ENCODE peak calls at places on chromosomes 1 and 21, in four cellular contexts. One of them, this sample, is unnamed.

GRCh38 chr1:150165622-150166612 is 16.2 kb downstream of the PLEKHO1 start:
- DNase-seq in HCT116: peak; percentile 18
- DNase-seq in NB4: peak; percentile 67
- DNase-seq in gastrocnemius medialis: no peak
- DNase-seq in this sample: peak; percentile 50

GRCh38 chr1:43315481-43315880 is 14.7 kb downstream of the TIE1 start:
- DNase-seq in gastrocnemius medialis: no peak
- DNase-seq in HCT116: no peak
- DNase-seq in NB4: no peak
- DNase-seq in this sample: no peak

GRCh38 chr1:155038602-155039307 is 5.1 kb downstream of the DCST1 start:
- DNase-seq in NB4: no peak
- DNase-seq in HCT116: no peak
- DNase-seq in gastrocnemius medialis: peak; percentile 45
- DNase-seq in this sample: no peak

GRCh38 chr1:12539705-12540579 is 78.1 kb downstream of the DHRS3 start:
- DNase-seq in gastrocnemius medialis: peak; percentile 77
- DNase-seq in NB4: peak; percentile 49
- DNase-seq in HCT116: peak; percentile 83
- DNase-seq in this sample: no peak

GRCh38 chr1:23614128-23614660 is 54.9 kb upstream of the ID3 start:
- DNase-seq in NB4: no peak
- DNase-seq in HCT116: no peak
- DNase-seq in gastrocnemius medialis: no peak
- DNase-seq in this sample: no peak

GRCh38 chr1:25687221-25688017 is 70.8 kb downstream of the MAN1C1 start:
- DNase-seq in NB4: no peak
- DNase-seq in gastrocnemius medialis: no peak
- DNase-seq in HCT116: no peak
- DNase-seq in this sample: no peak

GRCh38 chr1:27382950-27383627 is at the start of gene CD164L2:
- DNase-seq in gastrocnemius medialis: no peak
- DNase-seq in NB4: no peak
- DNase-seq in HCT116: no peak
- DNase-seq in this sample: peak; percentile 57

GRCh38 chr1:151831605-151832004 is at the start of gene RORC:
- DNase-seq in HCT116: no peak
- DNase-seq in NB4: no peak
- DNase-seq in gastrocnemius medialis: peak; percentile 89
- DNase-seq in this sample: no peak

GRCh38 chr1:166691476-166691875 is 147.8 kb upstream of the POGK start:
- DNase-seq in NB4: peak; percentile 4
- DNase-seq in HCT116: no peak
- DNase-seq in gastrocnemius medialis: no peak
- DNase-seq in this sample: no peak

GRCh38 chr1:243723458-243724043 is 126.5 kb downstream of the AKT3 start:
- DNase-seq in NB4: peak; percentile 16
- DNase-seq in HCT116: no peak
- DNase-seq in gastrocnemius medialis: no peak
- DNase-seq in this sample: no peak

GRCh38 chr1:13702425-13703127 is 2.6 kb downstream of the PRDM2 start:
- DNase-seq in gastrocnemius medialis: no peak
- DNase-seq in HCT116: no peak
- DNase-seq in NB4: no peak
- DNase-seq in this sample: no peak

GRCh38 chr1:33735624-33736023 is 128.3 kb upstream of the HMGB4 start:
- DNase-seq in HCT116: peak; percentile 1
- DNase-seq in NB4: no peak
- DNase-seq in gastrocnemius medialis: no peak
- DNase-seq in this sample: no peak

GRCh38 chr1:212514056-212514614 is 81.4 kb downstream of the NENF start:
- DNase-seq in NB4: no peak
- DNase-seq in HCT116: peak; percentile 78
- DNase-seq in gastrocnemius medialis: no peak
- DNase-seq in this sample: no peak

GRCh38 chr1:206430031-206430983 is 40.0 kb upstream of the IKBKE start:
- DNase-seq in HCT116: no peak
- DNase-seq in NB4: no peak
- DNase-seq in gastrocnemius medialis: no peak
- DNase-seq in this sample: no peak

GRCh38 chr21:23574932-23575331 is 2032.3 kb downstream of the MRPL39 start:
- DNase-seq in gastrocnemius medialis: no peak
- DNase-seq in HCT116: no peak
- DNase-seq in NB4: no peak
- DNase-seq in this sample: no peak

GRCh38 chr1:111776397-111776796 is 20.7 kb downstream of the DDX20 start:
- DNase-seq in gastrocnemius medialis: no peak
- DNase-seq in NB4: no peak
- DNase-seq in HCT116: no peak
- DNase-seq in this sample: no peak

GRCh38 chr21:17527240-17527639 is 14.4 kb downstream of the CXADR start:
- DNase-seq in gastrocnemius medialis: no peak
- DNase-seq in NB4: no peak
- DNase-seq in HCT116: no peak
- DNase-seq in this sample: no peak

GRCh38 chr1:70887936-70888335 is 159.7 kb downstream of the PTGER3 start:
- DNase-seq in gastrocnemius medialis: no peak
- DNase-seq in HCT116: no peak
- DNase-seq in NB4: no peak
- DNase-seq in this sample: peak; percentile 5

GRCh38 chr21:34120867-34121266 is 47.5 kb downstream of the MRPS6 start:
- DNase-seq in NB4: no peak
- DNase-seq in gastrocnemius medialis: no peak
- DNase-seq in HCT116: no peak
- DNase-seq in this sample: no peak

GRCh38 chr1:17089496-17089895 is 29.8 kb downstream of the PADI2 start:
- DNase-seq in gastrocnemius medialis: no peak
- DNase-seq in HCT116: no peak
- DNase-seq in NB4: no peak
- DNase-seq in this sample: no peak

GRCh38 chr1:31901838-31902508 is 36.2 kb downstream of the PTP4A2 start:
- DNase-seq in NB4: no peak
- DNase-seq in gastrocnemius medialis: no peak
- DNase-seq in HCT116: no peak
- DNase-seq in this sample: no peak

GRCh38 chr1:14924012-14924452 is 229.5 kb upstream of the TMEM51 start:
- DNase-seq in NB4: peak; percentile 30
- DNase-seq in HCT116: peak; percentile 6
- DNase-seq in gastrocnemius medialis: no peak
- DNase-seq in this sample: peak; percentile 17

GRCh38 chr1:17924578-17924977 is 169.4 kb downstream of the ACTL8 start:
- DNase-seq in HCT116: no peak
- DNase-seq in NB4: no peak
- DNase-seq in gastrocnemius medialis: no peak
- DNase-seq in this sample: no peak

GRCh38 chr1:57252597-57253306 is 171.1 kb downstream of the DAB1 start:
- DNase-seq in HCT116: no peak
- DNase-seq in NB4: no peak
- DNase-seq in gastrocnemius medialis: no peak
- DNase-seq in this sample: no peak

GRCh38 chr1:50271968-50272578 is 151.2 kb downstream of the DMRTA2 start:
- DNase-seq in NB4: peak; percentile 31
- DNase-seq in HCT116: peak; percentile 4
- DNase-seq in gastrocnemius medialis: no peak
- DNase-seq in this sample: peak; percentile 8

GRCh38 chr1:166721145-166721544 is 118.1 kb upstream of the POGK start:
- DNase-seq in gastrocnemius medialis: no peak
- DNase-seq in HCT116: peak; percentile 10
- DNase-seq in NB4: peak; percentile 4
- DNase-seq in this sample: peak; percentile 43

GRCh38 chr1:54543729-54544496 is 4.1 kb upstream of the ACOT11 start:
- DNase-seq in HCT116: no peak
- DNase-seq in NB4: peak; percentile 74
- DNase-seq in gastrocnemius medialis: no peak
- DNase-seq in this sample: no peak

DNA sequence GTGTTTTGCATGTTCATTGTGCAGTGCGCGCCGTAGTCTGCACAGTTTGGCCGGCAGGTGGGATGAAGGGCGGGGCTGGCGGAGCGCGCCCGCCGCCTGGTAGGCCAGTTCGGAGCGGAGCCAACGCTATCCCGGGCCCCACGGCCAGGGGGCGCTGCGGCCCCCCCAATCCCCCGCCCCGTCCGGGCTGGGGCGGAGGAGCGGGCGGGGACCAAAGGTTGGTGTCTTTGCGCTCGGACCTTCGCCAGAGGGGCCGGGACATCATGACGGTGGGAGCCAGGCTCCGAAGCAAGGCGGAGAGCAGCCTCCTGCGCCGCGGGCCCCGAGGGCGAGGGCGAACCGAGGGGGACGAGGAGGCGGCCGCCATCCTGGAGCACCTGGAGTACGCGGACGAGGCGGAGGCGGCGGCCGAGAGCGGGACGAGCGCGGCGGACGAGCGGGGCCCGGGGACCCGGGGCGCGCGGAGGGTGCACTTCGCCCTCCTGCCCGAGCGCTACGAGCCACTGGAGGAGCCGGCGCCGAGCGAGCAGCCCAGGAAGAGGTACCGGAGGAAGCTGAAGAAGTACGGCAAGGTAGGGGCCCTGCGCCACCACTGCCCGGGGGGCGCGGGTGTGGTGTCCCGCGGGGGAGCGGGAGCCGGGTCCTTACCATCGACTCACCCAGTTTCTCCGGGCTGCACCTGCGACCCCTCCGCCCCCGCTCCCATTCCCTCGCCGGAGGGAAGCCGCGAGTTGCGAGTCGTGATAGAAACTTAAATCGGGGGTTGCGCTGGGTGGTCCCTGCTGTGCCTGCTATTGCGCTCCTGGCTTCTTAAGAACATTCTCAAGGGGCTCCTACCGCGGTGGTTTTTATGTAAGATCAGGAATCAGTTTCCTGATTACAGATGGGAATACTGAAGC is at the start of gene C1orf115:
- DNase-seq in HCT116: peak; percentile 71
- DNase-seq in gastrocnemius medialis: peak; percentile 22
- DNase-seq in NB4: peak; percentile 25
- DNase-seq in this sample: peak; percentile 64
- TF ChIP-seq POLR2A in HCT116: peak; percentile 53
- TF ChIP-seq POLR2A in gastrocnemius medialis: no peak
- TF ChIP-seq POLR2A in NB4: no peak
- TF ChIP-seq POLR2A in this sample: no peak

DNA sequence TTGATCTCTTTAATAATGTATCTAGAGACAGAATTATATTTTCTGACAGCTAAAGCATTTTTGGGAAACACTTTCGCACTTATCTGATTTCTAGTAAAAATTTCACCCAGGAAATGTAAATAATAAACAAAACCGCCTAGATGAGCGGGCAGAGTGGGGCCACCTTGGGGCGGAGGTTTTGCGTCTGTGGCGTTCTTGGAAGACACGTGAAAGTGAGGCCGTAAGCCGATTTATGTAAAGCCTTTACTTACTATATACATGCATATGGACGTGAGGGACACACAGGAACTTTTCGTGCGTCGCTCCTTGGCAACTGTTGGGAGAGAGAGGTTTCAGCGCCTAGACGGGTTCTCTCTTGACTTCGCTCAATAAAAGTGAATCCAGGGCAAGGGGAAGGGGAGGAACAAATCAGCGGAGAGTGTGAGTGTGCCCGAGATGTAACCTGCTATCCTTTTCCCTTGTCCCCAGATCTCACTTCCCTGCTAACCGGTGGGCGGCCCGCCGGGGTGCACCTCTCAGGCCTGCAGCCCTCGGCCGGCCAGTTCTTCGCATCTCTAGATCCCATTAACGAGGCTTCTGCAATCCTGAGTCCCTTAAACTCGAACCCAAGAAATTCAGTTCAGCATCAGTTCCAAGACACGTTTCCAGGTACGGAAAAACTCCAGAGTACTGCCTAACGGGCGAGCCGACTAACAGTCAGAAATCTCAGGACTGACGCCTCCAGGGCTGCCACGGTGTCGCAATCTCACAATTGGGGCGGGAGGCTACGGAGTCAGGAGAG is 1.7 kb downstream of the HLX start:
- DNase-seq in gastrocnemius medialis: peak; percentile 46
- DNase-seq in NB4: peak; percentile 88
- DNase-seq in HCT116: no peak
- DNase-seq in this sample: peak; percentile 49
- TF ChIP-seq POLR2A in gastrocnemius medialis: peak; percentile 35
- TF ChIP-seq POLR2A in NB4: no peak
- TF ChIP-seq POLR2A in HCT116: no peak
- TF ChIP-seq POLR2A in this sample: no peak

DNA sequence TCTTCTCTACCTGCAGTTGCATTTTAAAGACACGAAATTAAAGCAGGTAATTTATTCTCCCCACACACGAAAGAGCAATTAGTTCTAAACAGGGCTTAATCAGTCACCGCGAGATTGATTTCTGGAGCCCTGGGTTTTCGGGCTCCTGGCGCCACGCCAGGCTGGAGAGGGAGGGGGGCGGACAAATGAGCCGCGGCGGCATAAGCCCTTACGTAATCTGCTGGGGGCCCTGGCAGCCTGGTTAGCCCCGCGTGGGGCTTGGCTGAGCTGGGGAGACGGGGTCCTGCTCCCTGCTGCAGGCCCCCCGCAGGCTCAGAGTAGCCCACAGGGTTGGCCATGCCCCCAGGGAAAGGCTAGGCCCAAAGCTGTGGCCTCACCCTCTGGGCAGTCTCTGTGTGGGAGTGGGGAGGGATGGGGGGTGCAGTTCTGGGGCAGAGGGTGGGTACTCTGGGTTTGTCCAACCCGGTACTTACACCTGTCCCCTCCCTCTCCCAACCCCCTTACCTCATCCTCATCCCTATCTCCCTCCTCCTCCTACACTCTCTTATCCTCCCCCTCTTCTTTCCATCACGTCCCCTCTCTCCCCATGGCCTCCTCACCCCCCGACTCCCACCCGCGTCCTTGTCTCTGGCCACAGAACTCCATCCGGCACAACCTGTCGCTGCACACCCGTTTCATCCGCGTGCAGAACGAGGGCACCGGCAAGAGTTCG is 19.9 kb downstream of the FOXO6 start:
- DNase-seq in gastrocnemius medialis: no peak
- DNase-seq in NB4: peak; percentile 66
- DNase-seq in HCT116: peak; percentile 18
- DNase-seq in this sample: peak; percentile 18
- TF ChIP-seq POLR2A in gastrocnemius medialis: no peak
- TF ChIP-seq POLR2A in NB4: no peak
- TF ChIP-seq POLR2A in HCT116: no peak
- TF ChIP-seq POLR2A in this sample: no peak

DNA sequence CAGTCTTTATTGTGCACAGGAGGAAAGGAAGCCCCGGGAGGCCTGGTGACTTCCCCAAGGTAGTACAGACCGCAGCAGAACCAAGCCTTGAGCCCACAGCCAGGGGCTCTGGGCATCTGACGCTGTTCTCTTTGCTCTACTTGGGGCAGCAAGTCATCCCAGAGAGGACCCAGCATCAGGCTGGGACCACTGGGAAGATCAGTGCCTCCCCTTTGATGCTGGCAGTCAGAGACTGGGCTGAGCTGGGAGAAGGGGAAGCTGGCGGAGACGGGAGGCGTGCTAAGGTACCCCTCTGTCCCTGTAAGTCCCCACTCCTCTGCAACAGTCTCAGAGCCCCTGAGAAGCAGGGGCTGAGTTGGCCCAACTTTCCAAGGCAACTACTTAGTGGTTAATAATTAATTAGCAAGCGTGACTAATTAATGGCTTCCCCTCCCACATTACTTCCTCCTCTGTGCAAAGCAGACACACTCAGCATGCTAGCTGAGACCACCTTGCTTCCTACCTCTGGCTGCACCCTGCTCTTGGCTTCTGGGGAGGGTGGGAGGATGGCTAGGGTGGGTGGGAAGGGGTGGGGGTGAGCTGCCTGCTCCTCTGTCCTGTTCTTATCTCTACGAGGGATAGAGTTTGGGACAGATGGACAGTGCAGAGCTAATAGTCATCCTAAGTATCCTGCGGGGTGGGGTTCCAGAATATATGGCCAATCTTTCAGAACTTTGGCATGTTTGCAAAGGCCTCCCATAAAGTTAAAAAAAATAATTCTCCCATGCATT is 1.3 kb downstream of the INAVA start:
- DNase-seq in NB4: peak; percentile 68
- DNase-seq in gastrocnemius medialis: no peak
- DNase-seq in HCT116: no peak
- DNase-seq in this sample: no peak
- TF ChIP-seq POLR2A in NB4: no peak
- TF ChIP-seq POLR2A in gastrocnemius medialis: no peak
- TF ChIP-seq POLR2A in HCT116: no peak
- TF ChIP-seq POLR2A in this sample: no peak